ENCODE peak calls at places on chromosomes 3 and 15, in seven cellular contexts. F is sigmoid colon, Q is neural progenitor cell, V is colonic mucosa, B is tibial nerve, X is small intestine, M is breast epithelium. N is an unnamed sample.

GRCh38 chr3:89405145-89405544 is 297.7 kb downstream of the EPHA3 start:
- DNase-seq in Q (no peak), F (no peak), X (no peak), V (no peak), B (no peak), M (no peak), N (no peak)

GRCh38 chr15:71691700-71692417 is 118.5 kb upstream of the NR2E3 start:
- DNase-seq in X (peak), V (no peak), M (peak), F (no peak), B (peak), Q (peak), N (no peak)

GRCh38 chr3:123949606-123950005 is 11.4 kb downstream of the CCDC14 start:
- DNase-seq in V (no peak), F (no peak), M (no peak), Q (no peak), X (no peak), B (no peak), N (no peak)

GRCh38 chr3:193829781-193830180 is 236.8 kb downstream of the OPA1 start:
- DNase-seq in Q (no peak), V (no peak), M (peak), F (no peak), B (no peak), X (peak), N (no peak)

GRCh38 chr15:47422901-47423300 is 294.4 kb upstream of the SEMA6D start:
- DNase-seq in B (no peak), X (peak), V (no peak), Q (no peak), M (no peak), F (no peak), N (no peak)

GRCh38 chr3:177882124-177882648 is 654.0 kb upstream of the KCNMB2 start:
- DNase-seq in M (no peak), V (no peak), F (no peak), X (no peak), Q (no peak), B (no peak), N (no peak)

GRCh38 chr3:139425745-139426400 is 36.4 kb upstream of the COPB2 start:
- DNase-seq in X (no peak), F (no peak), B (no peak), M (no peak), V (no peak), Q (no peak), N (no peak)

GRCh38 chr3:77303943-77304778 is 264.3 kb downstream of the ROBO2 start:
- DNase-seq in Q (no peak), F (no peak), B (no peak), M (no peak), V (no peak), X (no peak), N (no peak)

GRCh38 chr3:58052373-58053273 is 44.4 kb downstream of the FLNB start:
- DNase-seq in B (peak), F (peak), V (peak), X (peak), M (peak), Q (no peak), N (peak)

GRCh38 chr3:18998069-18998468 is 150.2 kb upstream of the KCNH8 start:
- DNase-seq in B (no peak), F (no peak), X (no peak), Q (no peak), V (no peak), M (no peak), N (no peak)

GRCh38 chr15:99704444-99704838 is 28.8 kb downstream of the LYSMD4 start:
- DNase-seq in V (peak), F (no peak), Q (peak), M (no peak), B (no peak), X (peak), N (no peak)

GRCh38 chr3:33798113-33798417 is 365 bp upstream of the PDCD6IP start:
- DNase-seq in M (no peak), V (no peak), Q (no peak), X (no peak), B (no peak), F (no peak), N (no peak)

GRCh38 chr3:34568766-34569165 is 770.3 kb downstream of the PDCD6IP start:
- DNase-seq in F (no peak), Q (no peak), V (no peak), M (no peak), B (no peak), X (no peak), N (no peak)

GRCh38 chr15:85744636-85745422 is 49.9 kb downstream of the KLHL25 start:
- DNase-seq in B (no peak), Q (no peak), V (no peak), M (no peak), F (peak), X (no peak), N (no peak)

GRCh38 chr3:94294806-94295205 is 231.9 kb downstream of the NSUN3 start:
- DNase-seq in X (no peak), B (no peak), F (no peak), V (no peak), Q (no peak), M (no peak), N (no peak)

GRCh38 chr3:58009749-58010535 is 1.7 kb downstream of the FLNB start:
- DNase-seq in B (no peak), Q (no peak), M (peak), X (peak), F (peak), V (peak), N (no peak)

GRCh38 chr3:72517804-72518442 is 330.3 kb downstream of the SHQ1 start:
- DNase-seq in M (no peak), F (no peak), Q (no peak), B (no peak), X (peak), V (peak), N (no peak)

GRCh38 chr3:54706783-54707182 is 221.1 kb downstream of the LRTM1 start:
- DNase-seq in Q (no peak), M (no peak), X (no peak), V (no peak), F (no peak), B (no peak), N (no peak)

GRCh38 chr3:79329154-79329553 is 438.6 kb downstream of the ROBO1 start:
- DNase-seq in M (no peak), F (no peak), V (no peak), Q (no peak), X (no peak), B (no peak), N (no peak)

GRCh38 chr3:146431240-146431639 is 38.1 kb downstream of the PLSCR2 start:
- DNase-seq in X (no peak), Q (no peak), F (no peak), B (no peak), V (no peak), M (no peak), N (no peak)

GRCh38 chr3:49609815-49610214 is 55.5 kb downstream of the BSN start:
- DNase-seq in M (no peak), Q (no peak), B (no peak), F (no peak), X (no peak), V (no peak), N (no peak)

GRCh38 chr3:4804161-4805058 is 174.8 kb upstream of the BHLHE40 start:
- DNase-seq in Q (no peak), B (no peak), F (no peak), M (no peak), X (no peak), V (no peak), N (peak)

GRCh38 chr15:93028632-93029612 is 60.1 kb downstream of the RGMA start:
- DNase-seq in X (peak), F (peak), M (peak), B (peak), V (peak), Q (no peak), N (no peak)

GRCh38 chr3:193790086-193790990 is 197.3 kb downstream of the OPA1 start:
- DNase-seq in M (no peak), F (no peak), B (no peak), V (no peak), Q (no peak), X (no peak), N (no peak)

GRCh38 chr15:78830514-78831228 is 19.4 kb upstream of the ADAMTS7 start:
- DNase-seq in V (no peak), Q (no peak), M (no peak), F (no peak), B (no peak), X (no peak), N (no peak)

GRCh38 chr15:71066983-71067382 is 48.3 kb upstream of the THSD4 start:
- DNase-seq in B (no peak), X (no peak), Q (no peak), F (no peak), M (no peak), V (no peak), N (no peak)

GRCh38 chr3:197417451-197417850 is 119.0 kb upstream of the DLG1 start:
- DNase-seq in F (peak), M (no peak), X (no peak), Q (no peak), V (no peak), B (no peak), N (no peak)

GRCh38 chr15:73928241-73928579 is 1.9 kb downstream of the LOXL1 start:
- DNase-seq in M (no peak), F (no peak), X (no peak), Q (no peak), B (no peak), V (no peak), N (no peak)

GRCh38 chr15:73931441-73931840 is 5.2 kb downstream of the LOXL1 start:
- DNase-seq in Q (no peak), V (no peak), F (no peak), B (no peak), M (no peak), X (no peak), N (no peak)

GRCh38 chr15:73930790-73931281 is 4.6 kb downstream of the LOXL1 start:
- DNase-seq in V (no peak), M (no peak), X (no peak), B (no peak), Q (no peak), F (no peak), N (no peak)

GRCh38 chr15:73928971-73929627 is 2.8 kb downstream of the LOXL1 start:
- DNase-seq in M (no peak), Q (peak), F (no peak), X (no peak), V (no peak), B (no peak), N (no peak)

GRCh38 chr15:73930371-73930770 is 4.1 kb downstream of the LOXL1 start:
- DNase-seq in F (no peak), M (no peak), Q (no peak), B (no peak), V (no peak), X (no peak), N (no peak)
- H3K4me3 ChIP-seq in F (no peak), M (no peak), Q (no peak), B (no peak), V (no peak), X (no peak), N (no peak)

GRCh38 chr15:90345859-90346258 is 6.2 kb upstream of the ZNF774 start:
- DNase-seq in Q (no peak), M (no peak), X (no peak), B (no peak), F (no peak), V (no peak), N (no peak)
- H3K4me3 ChIP-seq in Q (no peak), M (no peak), X (no peak), B (no peak), F (no peak), V (no peak), N (no peak)

DNA sequence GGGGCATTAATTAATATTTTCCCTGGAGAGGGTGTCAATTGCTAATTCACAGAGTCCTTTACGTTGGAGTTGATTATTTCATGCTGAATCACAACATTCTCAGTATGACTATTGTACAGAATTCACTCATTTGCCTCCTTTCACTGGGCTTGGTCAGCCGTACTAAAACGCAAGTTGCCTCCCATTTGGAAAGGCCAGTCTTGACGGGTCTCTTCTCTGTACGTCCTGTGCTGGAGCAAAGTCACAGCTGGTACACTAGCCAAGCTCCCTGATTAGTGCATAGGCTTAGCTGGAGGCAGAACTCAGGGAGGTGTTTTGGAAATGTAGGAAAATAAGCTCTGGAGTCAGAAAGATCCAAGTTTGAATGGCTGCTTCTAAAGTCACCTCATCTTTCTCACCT is 70.0 kb downstream of the CHRNA7 start:
- DNase-seq in F (no peak), V (no peak), M (no peak), B (no peak), X (no peak), Q (peak), N (no peak)
- H3K4me3 ChIP-seq in F (no peak), V (no peak), M (no peak), B (no peak), X (no peak), Q (no peak), N (no peak)

GRCh38 chr3:188385295-188385694 is 231.3 kb downstream of the LPP start:
- DNase-seq in Q (no peak), V (no peak), X (no peak), F (no peak), M (no peak), B (no peak), N (no peak)
- H3K4me3 ChIP-seq in Q (no peak), V (no peak), X (no peak), F (no peak), M (no peak), B (no peak), N (no peak)

GRCh38 chr3:181715601-181716340 is 4.0 kb downstream of the SOX2 start:
- DNase-seq in X (no peak), F (no peak), B (no peak), M (no peak), Q (peak), V (no peak), N (no peak)
- H3K4me3 ChIP-seq in X (no peak), F (peak), B (peak), M (no peak), Q (peak), V (no peak), N (no peak)

DNA sequence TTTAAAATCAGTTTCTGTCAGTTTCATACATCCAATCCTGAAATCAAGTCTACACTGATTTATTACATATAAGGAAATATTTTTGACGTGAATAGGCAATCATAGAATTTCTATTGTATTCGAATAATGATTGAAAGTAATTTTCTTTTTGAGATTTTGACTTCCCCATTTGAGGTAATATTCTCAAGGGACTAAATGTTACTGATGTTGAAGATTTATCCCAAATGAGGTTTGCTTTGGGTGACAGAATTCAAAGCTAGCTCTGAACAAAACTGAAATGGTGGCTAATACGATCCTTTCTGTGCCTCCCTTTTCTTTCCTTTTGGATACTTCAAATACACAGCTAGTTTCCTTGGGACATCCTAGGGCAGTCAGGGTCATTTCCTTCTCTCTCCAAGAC is 12.9 kb upstream of the CNBP start:
- DNase-seq in B (no peak), Q (no peak), M (no peak), V (no peak), F (no peak), X (no peak), N (no peak)
- H3K4me3 ChIP-seq in B (no peak), Q (no peak), M (no peak), V (no peak), F (no peak), X (no peak), N (no peak)

DNA sequence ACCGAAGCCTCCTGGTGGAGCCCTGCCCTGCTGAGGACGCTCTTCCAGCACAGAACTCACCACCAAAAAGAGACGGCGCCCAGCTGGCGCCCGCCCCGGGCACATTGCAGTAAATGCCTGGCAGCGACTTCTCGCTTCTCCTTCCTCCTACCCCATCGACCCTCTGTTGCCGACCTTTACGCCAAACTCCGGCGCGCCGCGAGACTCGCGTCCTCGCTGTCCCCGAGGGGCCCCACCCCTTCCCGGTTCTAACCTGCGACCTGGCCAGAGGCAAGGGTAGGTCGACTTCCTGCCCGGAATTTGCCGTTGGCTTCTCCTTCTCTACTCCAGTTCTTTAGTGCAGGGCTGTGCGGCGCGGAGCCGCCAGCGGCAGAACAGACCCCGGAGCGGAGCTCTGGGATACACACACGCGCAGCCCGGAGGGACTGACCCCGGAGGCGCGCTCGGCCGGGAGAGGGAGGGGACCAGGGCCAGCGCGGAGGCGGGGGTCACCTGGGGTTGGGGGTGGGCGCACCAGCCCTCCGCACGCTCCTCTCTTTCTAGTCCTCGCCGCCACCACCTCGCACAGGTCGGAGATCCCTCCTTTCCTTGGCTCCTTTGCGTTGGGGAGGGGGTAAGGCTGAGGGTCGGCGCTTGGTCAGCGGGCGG is 226.6 kb upstream of the AZI2 start:
- DNase-seq in M (no peak), F (no peak), V (no peak), Q (peak), X (no peak), B (no peak), N (no peak)
- H3K4me3 ChIP-seq in M (peak), F (peak), V (peak), Q (peak), X (no peak), B (peak), N (no peak)

GRCh38 chr15:69857686-69858391 is 239.9 kb downstream of the TLE3 start:
- DNase-seq in Q (no peak), F (no peak), V (no peak), X (no peak), B (no peak), M (no peak), N (no peak)
- H3K4me3 ChIP-seq in Q (no peak), F (no peak), V (no peak), X (no peak), B (no peak), M (no peak), N (no peak)

GRCh38 chr3:48445277-48445882 is 1.2 kb upstream of the ATRIP start:
- DNase-seq in B (no peak), Q (no peak), X (no peak), M (no peak), F (no peak), V (no peak), N (no peak)

GRCh38 chr3:48439820-48440589 is at the start of the genes CCDC51 and TMA7:
- DNase-seq in V (peak), F (peak), B (peak), M (peak), Q (peak), X (peak), N (peak)

GRCh38 chr3:48440590-48440958 is 517 bp downstream of the TMA7 start:
- DNase-seq in F (no peak), X (peak), V (no peak), M (no peak), Q (peak), B (no peak), N (no peak)

GRCh38 chr3:48446043-48446424 is 503 bp upstream of the ATRIP start:
- DNase-seq in M (no peak), V (no peak), B (no peak), Q (no peak), F (no peak), X (no peak), N (no peak)

GRCh38 chr3:48441940-48442339 is 1.9 kb downstream of the TMA7 start:
- DNase-seq in Q (no peak), X (no peak), B (no peak), F (no peak), V (no peak), M (no peak), N (no peak)
- H3K4me3 ChIP-seq in Q (peak), X (peak), B (no peak), F (no peak), V (no peak), M (no peak), N (peak)

DNA sequence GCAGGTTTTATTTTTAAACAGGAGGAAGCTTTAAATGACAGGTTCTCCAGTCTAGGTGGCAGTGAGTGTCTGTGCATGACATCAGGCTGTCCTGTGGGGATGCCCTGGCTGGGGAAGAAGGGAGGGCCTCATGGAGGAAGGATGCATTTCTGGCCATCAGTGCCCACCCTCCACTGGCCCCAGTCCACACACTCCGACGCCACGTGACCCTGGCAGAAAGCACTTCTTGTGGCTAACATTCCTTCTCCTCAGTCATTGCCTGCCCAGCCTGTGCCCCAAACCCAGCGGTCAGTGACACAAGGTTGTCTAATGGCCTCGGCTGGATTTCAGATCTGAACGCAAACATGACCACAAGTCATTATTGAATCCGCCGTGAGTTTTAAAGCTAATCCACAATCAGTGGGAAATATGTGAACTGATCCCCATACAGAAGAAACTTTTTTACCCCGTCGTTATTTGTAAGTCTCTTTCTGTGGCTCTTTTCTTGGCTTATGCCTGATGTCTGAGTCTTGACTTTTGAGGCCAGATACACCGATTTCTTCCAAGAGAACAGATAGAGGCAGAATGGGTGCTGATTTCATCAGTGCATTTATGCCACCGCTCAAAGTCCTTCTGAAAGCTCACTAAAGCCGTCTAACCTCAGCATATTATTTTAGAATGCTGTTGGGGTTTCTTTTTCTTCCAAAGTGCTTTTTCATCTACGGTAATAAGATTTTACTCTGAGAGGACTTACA is 17.3 kb upstream of the LRRK1 start:
- DNase-seq in Q (no peak), V (no peak), M (peak), B (no peak), F (peak), X (peak), N (no peak)
- H3K4me3 ChIP-seq in Q (no peak), V (no peak), M (peak), B (peak), F (peak), X (peak), N (no peak)

N was measured in CD4-positive, CD25-positive, alpha-beta regulatory T cell.